ENCODE peak calls at places on chromosomes 3 and 15, in seven cellular contexts. One of them, this sample, is unnamed.

GRCh38 chr15:31953573-31953972 is 76.7 kb upstream of the CHRNA7 start:
- DNase-seq in amniotic epithelial cell: no peak
- DNase-seq in IMR-90: no peak
- DNase-seq in EL: no peak
- DNase-seq in stimulated activated CD8-positive, alpha-beta memory T cell treated with anti-CD3 and anti-CD28 coated beads, Interleukin-4, amount 100 ng/mL, for 24 hours: no peak
- DNase-seq in CD8-positive, alpha-beta memory T cell: no peak
- DNase-seq in HTR-8/SVneo: no peak
- DNase-seq in this sample: no peak

GRCh38 chr3:16516695-16517481 is 3.4 kb upstream of the RFTN1 start:
- DNase-seq in IMR-90: peak; percentile 74
- DNase-seq in CD8-positive, alpha-beta memory T cell: no peak
- DNase-seq in amniotic epithelial cell: peak; percentile 75
- DNase-seq in stimulated activated CD8-positive, alpha-beta memory T cell treated with anti-CD3 and anti-CD28 coated beads, Interleukin-4, amount 100 ng/mL, for 24 hours: no peak
- DNase-seq in EL: peak; percentile 57
- DNase-seq in HTR-8/SVneo: peak; percentile 64
- DNase-seq in this sample: no peak

GRCh38 chr3:98977520-98977919 is 76.0 kb upstream of the DCBLD2 start:
- DNase-seq in stimulated activated CD8-positive, alpha-beta memory T cell treated with anti-CD3 and anti-CD28 coated beads, Interleukin-4, amount 100 ng/mL, for 24 hours: no peak
- DNase-seq in amniotic epithelial cell: peak; percentile 89
- DNase-seq in EL: peak; percentile 90
- DNase-seq in HTR-8/SVneo: no peak
- DNase-seq in IMR-90: peak; percentile 91
- DNase-seq in CD8-positive, alpha-beta memory T cell: no peak
- DNase-seq in this sample: no peak

GRCh38 chr15:57606816-57607215 is 15.1 kb downstream of the MYZAP start:
- DNase-seq in amniotic epithelial cell: no peak
- DNase-seq in CD8-positive, alpha-beta memory T cell: no peak
- DNase-seq in EL: no peak
- DNase-seq in HTR-8/SVneo: no peak
- DNase-seq in stimulated activated CD8-positive, alpha-beta memory T cell treated with anti-CD3 and anti-CD28 coated beads, Interleukin-4, amount 100 ng/mL, for 24 hours: no peak
- DNase-seq in IMR-90: no peak
- DNase-seq in this sample: no peak

GRCh38 chr3:149628957-149629670 is 28.7 kb downstream of the WWTR1 start:
- DNase-seq in amniotic epithelial cell: peak; percentile 88
- DNase-seq in EL: no peak
- DNase-seq in HTR-8/SVneo: no peak
- DNase-seq in CD8-positive, alpha-beta memory T cell: no peak
- DNase-seq in IMR-90: peak; percentile 59
- DNase-seq in stimulated activated CD8-positive, alpha-beta memory T cell treated with anti-CD3 and anti-CD28 coated beads, Interleukin-4, amount 100 ng/mL, for 24 hours: no peak
- DNase-seq in this sample: no peak

GRCh38 chr3:121883507-121883906 is 10.7 kb upstream of the SLC15A2 start:
- DNase-seq in HTR-8/SVneo: peak; percentile 37
- DNase-seq in stimulated activated CD8-positive, alpha-beta memory T cell treated with anti-CD3 and anti-CD28 coated beads, Interleukin-4, amount 100 ng/mL, for 24 hours: no peak
- DNase-seq in EL: peak; percentile 25
- DNase-seq in IMR-90: peak; percentile 8
- DNase-seq in CD8-positive, alpha-beta memory T cell: no peak
- DNase-seq in amniotic epithelial cell: peak; percentile 78
- DNase-seq in this sample: peak; percentile 37

GRCh38 chr3:193911784-193912183 is 224.2 kb upstream of the HES1 start:
- DNase-seq in IMR-90: no peak
- DNase-seq in HTR-8/SVneo: no peak
- DNase-seq in stimulated activated CD8-positive, alpha-beta memory T cell treated with anti-CD3 and anti-CD28 coated beads, Interleukin-4, amount 100 ng/mL, for 24 hours: no peak
- DNase-seq in amniotic epithelial cell: no peak
- DNase-seq in CD8-positive, alpha-beta memory T cell: no peak
- DNase-seq in EL: no peak
- DNase-seq in this sample: no peak

GRCh38 chr15:67358812-67359211 is 104.2 kb downstream of the IQCH start:
- DNase-seq in CD8-positive, alpha-beta memory T cell: no peak
- DNase-seq in HTR-8/SVneo: no peak
- DNase-seq in stimulated activated CD8-positive, alpha-beta memory T cell treated with anti-CD3 and anti-CD28 coated beads, Interleukin-4, amount 100 ng/mL, for 24 hours: no peak
- DNase-seq in amniotic epithelial cell: no peak
- DNase-seq in IMR-90: no peak
- DNase-seq in EL: no peak
- DNase-seq in this sample: no peak

GRCh38 chr3:141561426-141562034 is 74.7 kb downstream of the RASA2 start:
- DNase-seq in amniotic epithelial cell: peak; percentile 68
- DNase-seq in CD8-positive, alpha-beta memory T cell: peak; percentile 70
- DNase-seq in EL: peak; percentile 64
- DNase-seq in HTR-8/SVneo: peak; percentile 30
- DNase-seq in stimulated activated CD8-positive, alpha-beta memory T cell treated with anti-CD3 and anti-CD28 coated beads, Interleukin-4, amount 100 ng/mL, for 24 hours: no peak
- DNase-seq in IMR-90: peak; percentile 80
- DNase-seq in this sample: peak; percentile 75

GRCh38 chr15:74036271-74037170 is 42.0 kb downstream of the PML start:
- DNase-seq in HTR-8/SVneo: peak; percentile 56
- DNase-seq in amniotic epithelial cell: peak; percentile 59
- DNase-seq in stimulated activated CD8-positive, alpha-beta memory T cell treated with anti-CD3 and anti-CD28 coated beads, Interleukin-4, amount 100 ng/mL, for 24 hours: no peak
- DNase-seq in EL: peak; percentile 54
- DNase-seq in IMR-90: peak; percentile 73
- DNase-seq in CD8-positive, alpha-beta memory T cell: no peak
- DNase-seq in this sample: peak; percentile 56

GRCh38 chr3:47645551-47645950 is 66.9 kb upstream of the CSPG5 start:
- DNase-seq in IMR-90: peak; percentile 35
- DNase-seq in HTR-8/SVneo: no peak
- DNase-seq in stimulated activated CD8-positive, alpha-beta memory T cell treated with anti-CD3 and anti-CD28 coated beads, Interleukin-4, amount 100 ng/mL, for 24 hours: no peak
- DNase-seq in amniotic epithelial cell: peak; percentile 19
- DNase-seq in EL: peak; percentile 46
- DNase-seq in CD8-positive, alpha-beta memory T cell: no peak
- DNase-seq in this sample: no peak

GRCh38 chr15:41935566-41936020 is 36.8 kb downstream of the EHD4 start:
- DNase-seq in CD8-positive, alpha-beta memory T cell: no peak
- DNase-seq in IMR-90: no peak
- DNase-seq in stimulated activated CD8-positive, alpha-beta memory T cell treated with anti-CD3 and anti-CD28 coated beads, Interleukin-4, amount 100 ng/mL, for 24 hours: no peak
- DNase-seq in amniotic epithelial cell: no peak
- DNase-seq in HTR-8/SVneo: no peak
- DNase-seq in EL: no peak
- DNase-seq in this sample: no peak

GRCh38 chr3:44396200-44397171 is 57.9 kb downstream of the TCAIM start:
- DNase-seq in stimulated activated CD8-positive, alpha-beta memory T cell treated with anti-CD3 and anti-CD28 coated beads, Interleukin-4, amount 100 ng/mL, for 24 hours: no peak
- DNase-seq in EL: no peak
- DNase-seq in amniotic epithelial cell: no peak
- DNase-seq in CD8-positive, alpha-beta memory T cell: no peak
- DNase-seq in IMR-90: no peak
- DNase-seq in HTR-8/SVneo: no peak
- DNase-seq in this sample: no peak

GRCh38 chr3:117019082-117019713 is 309.6 kb downstream of the TUSC7 start:
- DNase-seq in EL: peak; percentile 64
- DNase-seq in CD8-positive, alpha-beta memory T cell: no peak
- DNase-seq in HTR-8/SVneo: peak; percentile 1
- DNase-seq in stimulated activated CD8-positive, alpha-beta memory T cell treated with anti-CD3 and anti-CD28 coated beads, Interleukin-4, amount 100 ng/mL, for 24 hours: no peak
- DNase-seq in amniotic epithelial cell: peak; percentile 71
- DNase-seq in IMR-90: peak; percentile 76
- DNase-seq in this sample: peak; percentile 61

GRCh38 chr3:13714251-13714916 is 165.5 kb downstream of the FBLN2 start:
- DNase-seq in EL: no peak
- DNase-seq in stimulated activated CD8-positive, alpha-beta memory T cell treated with anti-CD3 and anti-CD28 coated beads, Interleukin-4, amount 100 ng/mL, for 24 hours: no peak
- DNase-seq in CD8-positive, alpha-beta memory T cell: no peak
- DNase-seq in HTR-8/SVneo: no peak
- DNase-seq in amniotic epithelial cell: no peak
- DNase-seq in IMR-90: no peak
- DNase-seq in this sample: no peak

GRCh38 chr3:48960841-48961413 is 29.1 kb upstream of the P4HTM start:
- DNase-seq in amniotic epithelial cell: no peak
- DNase-seq in HTR-8/SVneo: no peak
- DNase-seq in EL: no peak
- DNase-seq in IMR-90: no peak
- DNase-seq in CD8-positive, alpha-beta memory T cell: no peak
- DNase-seq in stimulated activated CD8-positive, alpha-beta memory T cell treated with anti-CD3 and anti-CD28 coated beads, Interleukin-4, amount 100 ng/mL, for 24 hours: no peak
- DNase-seq in this sample: no peak

GRCh38 chr15:89004726-89005030 is 83.6 kb upstream of the ABHD2 start:
- DNase-seq in HTR-8/SVneo: no peak
- DNase-seq in IMR-90: no peak
- DNase-seq in CD8-positive, alpha-beta memory T cell: no peak
- DNase-seq in stimulated activated CD8-positive, alpha-beta memory T cell treated with anti-CD3 and anti-CD28 coated beads, Interleukin-4, amount 100 ng/mL, for 24 hours: no peak
- DNase-seq in amniotic epithelial cell: no peak
- DNase-seq in EL: no peak
- DNase-seq in this sample: no peak

GRCh38 chr3:70754314-70754713 is 441.9 kb upstream of the MDFIC2 start:
- DNase-seq in CD8-positive, alpha-beta memory T cell: no peak
- DNase-seq in stimulated activated CD8-positive, alpha-beta memory T cell treated with anti-CD3 and anti-CD28 coated beads, Interleukin-4, amount 100 ng/mL, for 24 hours: no peak
- DNase-seq in IMR-90: peak; percentile 37
- DNase-seq in amniotic epithelial cell: peak; percentile 59
- DNase-seq in EL: no peak
- DNase-seq in HTR-8/SVneo: no peak
- DNase-seq in this sample: no peak

GRCh38 chr15:33913459-33913858 is 54.8 kb upstream of the CHRM5 start:
- DNase-seq in HTR-8/SVneo: no peak
- DNase-seq in EL: no peak
- DNase-seq in amniotic epithelial cell: peak; percentile 39
- DNase-seq in CD8-positive, alpha-beta memory T cell: no peak
- DNase-seq in stimulated activated CD8-positive, alpha-beta memory T cell treated with anti-CD3 and anti-CD28 coated beads, Interleukin-4, amount 100 ng/mL, for 24 hours: no peak
- DNase-seq in IMR-90: peak; percentile 57
- DNase-seq in this sample: no peak

GRCh38 chr15:64146041-64146440 is 5.5 kb upstream of the SNX22 start:
- DNase-seq in stimulated activated CD8-positive, alpha-beta memory T cell treated with anti-CD3 and anti-CD28 coated beads, Interleukin-4, amount 100 ng/mL, for 24 hours: no peak
- DNase-seq in CD8-positive, alpha-beta memory T cell: no peak
- DNase-seq in HTR-8/SVneo: no peak
- DNase-seq in EL: no peak
- DNase-seq in amniotic epithelial cell: no peak
- DNase-seq in IMR-90: no peak
- DNase-seq in this sample: no peak

GRCh38 chr3:69784854-69785523 is 45.7 kb downstream of the MITF start:
- DNase-seq in IMR-90: peak; percentile 83
- DNase-seq in EL: peak; percentile 91
- DNase-seq in amniotic epithelial cell: peak; percentile 83
- DNase-seq in CD8-positive, alpha-beta memory T cell: no peak
- DNase-seq in stimulated activated CD8-positive, alpha-beta memory T cell treated with anti-CD3 and anti-CD28 coated beads, Interleukin-4, amount 100 ng/mL, for 24 hours: no peak
- DNase-seq in HTR-8/SVneo: peak; percentile 51
- DNase-seq in this sample: no peak

GRCh38 chr3:185582236-185582635 is 3.9 kb upstream of the SENP2 start:
- DNase-seq in IMR-90: no peak
- DNase-seq in HTR-8/SVneo: no peak
- DNase-seq in EL: no peak
- DNase-seq in CD8-positive, alpha-beta memory T cell: no peak
- DNase-seq in amniotic epithelial cell: no peak
- DNase-seq in stimulated activated CD8-positive, alpha-beta memory T cell treated with anti-CD3 and anti-CD28 coated beads, Interleukin-4, amount 100 ng/mL, for 24 hours: no peak
- DNase-seq in this sample: no peak